ENCODE peak calls at places on chromosomes 3 and 15, in eight cellular contexts. N, X, D, R, A, V, G and K are unnamed samples.

GRCh38 chr3:51975857-51976549 is 1.1 kb downstream of the ABHD14A start:
- DNase-seq in N (peak; percentile 80), X (peak; percentile 77), D (peak; percentile 79), R (peak; percentile 78), A (peak; percentile 87), V (peak; percentile 91), G (no peak), K (no peak)

GRCh38 chr3:165895919-165896318 is 58.7 kb upstream of the BCHE start:
- DNase-seq in N (no peak), X (no peak), D (no peak), R (peak; percentile 97), A (no peak), V (no peak), G (peak; percentile 15), K (no peak)

GRCh38 chr15:34987182-34987488 is 952 bp downstream of the ZNF770 start:
- DNase-seq in N (peak; percentile 38), X (no peak), D (no peak), R (no peak), A (no peak), V (peak; percentile 66), G (no peak), K (no peak)

GRCh38 chr15:91853968-91854943 is 748 bp downstream of the SLCO3A1 start:
- DNase-seq in N (peak; percentile 73), X (no peak), D (peak; percentile 57), R (peak; percentile 60), A (peak; percentile 73), V (peak; percentile 94), G (no peak), K (peak; percentile 45)

GRCh38 chr3:132401255-132401654 is 16.0 kb upstream of the DNAJC13 start:
- DNase-seq in N (no peak), X (no peak), D (no peak), R (no peak), A (no peak), V (no peak), G (no peak), K (no peak)

GRCh38 chr15:94258246-94258645 is 26.9 kb downstream of the MCTP2 start:
- DNase-seq in N (no peak), X (peak; percentile 54), D (no peak), R (no peak), A (no peak), V (no peak), G (no peak), K (no peak)

GRCh38 chr15:78033864-78034263 is 43.6 kb downstream of the TBC1D2B start:
- DNase-seq in N (no peak), X (peak; percentile 62), D (no peak), R (no peak), A (no peak), V (no peak), G (no peak), K (peak; percentile 77)

GRCh38 chr3:78825118-78825857 is 942.5 kb downstream of the ROBO1 start:
- DNase-seq in N (no peak), X (no peak), D (no peak), R (no peak), A (no peak), V (no peak), G (no peak), K (no peak)

GRCh38 chr3:127182446-127182845 is 10.5 kb upstream of the PRR23E start:
- DNase-seq in N (no peak), X (peak; percentile 3), D (no peak), R (no peak), A (no peak), V (no peak), G (no peak), K (no peak)

GRCh38 chr15:41416742-41417417 is at the start of gene RTF1:
- DNase-seq in N (peak; percentile 94), X (peak; percentile 91), D (peak; percentile 95), R (peak; percentile 89), A (peak; percentile 96), V (peak; percentile 99), G (peak; percentile 71), K (peak; percentile 96)

GRCh38 chr3:41330465-41330864 is 131.2 kb downstream of the CTNNB1 start:
- DNase-seq in N (no peak), X (no peak), D (no peak), R (peak; percentile 7), A (no peak), V (no peak), G (no peak), K (no peak)

GRCh38 chr3:4220050-4220449 is 83.1 kb upstream of the SETMAR start:
- DNase-seq in N (no peak), X (no peak), D (no peak), R (no peak), A (no peak), V (no peak), G (no peak), K (no peak)

GRCh38 chr3:192186508-192186907 is 540.8 kb downstream of the FGF12 start:
- DNase-seq in N (no peak), X (no peak), D (no peak), R (no peak), A (no peak), V (no peak), G (no peak), K (no peak)

GRCh38 chr15:56963719-56964118 is 45.3 kb downstream of the TCF12 start:
- DNase-seq in N (no peak), X (no peak), D (no peak), R (peak; percentile 29), A (no peak), V (no peak), G (no peak), K (peak; percentile 20)

GRCh38 chr15:46956456-46956855 is 760.8 kb upstream of the SEMA6D start:
- DNase-seq in N (no peak), X (no peak), D (no peak), R (no peak), A (no peak), V (no peak), G (no peak), K (no peak)

GRCh38 chr3:112773-113172 is 83.8 kb upstream of the CHL1 start:
- DNase-seq in N (no peak), X (no peak), D (no peak), R (no peak), A (no peak), V (no peak), G (no peak), K (no peak)

GRCh38 chr3:106827515-106828213 is 549.6 kb upstream of the CCDC54 start:
- DNase-seq in N (peak; percentile 33), X (no peak), D (no peak), R (peak; percentile 13), A (no peak), V (no peak), G (no peak), K (no peak)

GRCh38 chr3:114550155-114550554 is 256.3 kb downstream of the TIGIT start:
- DNase-seq in N (peak; percentile 27), X (no peak), D (no peak), R (no peak), A (no peak), V (no peak), G (no peak), K (no peak)

GRCh38 chr3:9168230-9168629 is 81.2 kb downstream of the SRGAP3 start:
- DNase-seq in N (no peak), X (peak; percentile 62), D (no peak), R (peak; percentile 52), A (no peak), V (no peak), G (no peak), K (peak; percentile 15)

GRCh38 chr3:17040322-17040721 is 155.6 kb downstream of the PLCL2 start:
- DNase-seq in N (no peak), X (no peak), D (no peak), R (no peak), A (no peak), V (no peak), G (no peak), K (no peak)

GRCh38 chr3:182487048-182487447 is 306.3 kb upstream of the ATP11B start:
- DNase-seq in N (no peak), X (no peak), D (no peak), R (no peak), A (no peak), V (no peak), G (no peak), K (no peak)

GRCh38 chr3:17023006-17023664 is 138.4 kb downstream of the PLCL2 start:
- DNase-seq in N (no peak), X (no peak), D (no peak), R (no peak), A (no peak), V (no peak), G (no peak), K (peak; percentile 36)

GRCh38 chr3:15094187-15094875 is 4.6 kb downstream of the RBSN start:
- DNase-seq in N (no peak), X (no peak), D (no peak), R (no peak), A (no peak), V (peak; percentile 32), G (no peak), K (no peak)

GRCh38 chr3:15099364-15100098 is 583 bp upstream of the RBSN start:
- DNase-seq in N (no peak), X (no peak), D (no peak), R (peak; percentile 37), A (no peak), V (peak; percentile 69), G (no peak), K (no peak)

GRCh38 chr3:15097889-15098288 is 1.1 kb downstream of the RBSN start:
- DNase-seq in N (peak; percentile 49), X (peak; percentile 28), D (no peak), R (no peak), A (no peak), V (no peak), G (no peak), K (peak; percentile 24)

GRCh38 chr3:15098503-15099363 is at the start of gene RBSN:
- DNase-seq in N (peak; percentile 99), X (peak; percentile 94), D (peak; percentile 97), R (peak; percentile 99), A (peak; percentile 98), V (peak; percentile 95), G (peak; percentile 83), K (peak; percentile 96)

GRCh38 chr3:15096026-15096425 is 2.9 kb downstream of the RBSN start:
- DNase-seq in N (no peak), X (no peak), D (no peak), R (no peak), A (no peak), V (no peak), G (no peak), K (no peak)
- H3K27ac ChIP-seq in N (no peak overlapping the region), X (no peak overlapping the region), D (peak overlapping the region; percentile 48), R (no peak overlapping the region), A (peak overlapping the region; percentile 21), V (no peak overlapping the region), G (no peak overlapping the region), K (no peak overlapping the region)

GRCh38 chr3:100075163-100075562 is 39.1 kb downstream of the FILIP1L start:
- DNase-seq in N (no peak), X (no peak), D (no peak), R (no peak), A (no peak), V (no peak), G (no peak), K (no peak)
- H3K4me1 ChIP-seq in N (peaks cover 11% of the 10 kb centered on the region), X (no peaks in the 10 kb centered on the region), D (no peaks in the 10 kb centered on the region), R (peaks cover 20% of the 10 kb centered on the region), A (peaks cover 38% of the 10 kb centered on the region), V (peaks cover 39% of the 10 kb centered on the region), G (no peaks in the 10 kb centered on the region), K (peaks cover 37% of the 10 kb centered on the region)

GRCh38 chr15:89743594-89743993 is 7.5 kb downstream of the MESP1 start:
- DNase-seq in N (no peak), X (no peak), D (no peak), R (no peak), A (no peak), V (peak; percentile 84), G (no peak), K (no peak)
- H3K27me3 ChIP-seq in N (peaks cover 5% of the 10 kb centered on the region), X (no peaks in the 10 kb centered on the region), D (no peaks in the 10 kb centered on the region), R (peaks cover 35% of the 10 kb centered on the region), A (peaks cover 7% of the 10 kb centered on the region), V (no peaks in the 10 kb centered on the region), G (no peaks in the 10 kb centered on the region), K (no peaks in the 10 kb centered on the region)

GRCh38 chr15:29968099-29968892 is 114.5 kb upstream of the GOLGA8J start:
- DNase-seq in N (peak; percentile 14), X (no peak), D (no peak), R (peak; percentile 60), A (no peak), V (peak; percentile 62), G (no peak), K (no peak)
- H3K27ac ChIP-seq in N (no peak overlapping the region), X (no peak overlapping the region), D (no peak overlapping the region), R (no peak overlapping the region), A (no peak overlapping the region), V (no peak overlapping the region), G (no peak overlapping the region), K (no peak overlapping the region)